ENCODE peak calls at places on chromosome 2, in four cellular contexts. Y is thoracic aorta, T is heart left ventricle, G is upper lobe of right lung. Z is an unnamed sample.

GRCh38 chr2:17635007-17635406 is 94.5 kb downstream of the VSNL1 start:
- DNase-seq in Y (no peak), T (no peak), G (no peak), Z (no peak)

GRCh38 chr2:226158229-226158628 is 641.4 kb downstream of the IRS1 start:
- DNase-seq in Y (no peak), T (no peak), G (no peak), Z (no peak)

GRCh38 chr2:157836531-157836930 is 39.6 kb downstream of the ACVR1 start:
- DNase-seq in Y (no peak), T (no peak), G (no peak), Z (no peak)

GRCh38 chr2:151882786-151883445 is 54.7 kb upstream of the ARL5A start:
- DNase-seq in Y (no peak), T (no peak), G (no peak), Z (no peak)

GRCh38 chr2:151827564-151828142 is 568 bp downstream of the ARL5A start:
- DNase-seq in Y (no peak), T (peak; percentile 55), G (no peak), Z (no peak)

GRCh38 chr2:69715964-69716363 is 26.0 kb upstream of the ANXA4 start:
- DNase-seq in Y (no peak), T (no peak), G (no peak), Z (no peak)

GRCh38 chr2:24711881-24712280 is 81.3 kb downstream of the PTRHD1 start:
- DNase-seq in Y (no peak), T (no peak), G (no peak), Z (no peak)

GRCh38 chr2:36482576-36483214 is 115.3 kb downstream of the FEZ2 start:
- DNase-seq in Y (no peak), T (no peak), G (no peak), Z (no peak)

GRCh38 chr2:42046819-42047487 is 868 bp upstream of the PKDCC start:
- DNase-seq in Y (no peak), T (peak; percentile 70), G (no peak), Z (no peak)

GRCh38 chr2:216693414-216694100 is 1.8 kb downstream of the IGFBP5 start:
- DNase-seq in Y (no peak), T (no peak), G (no peak), Z (no peak)

GRCh38 chr2:216689397-216689796 is 6.0 kb downstream of the IGFBP5 start:
- DNase-seq in Y (no peak), T (no peak), G (peak; percentile 29), Z (no peak)

GRCh38 chr2:216690451-216691209 is 4.7 kb downstream of the IGFBP5 start:
- DNase-seq in Y (peak; percentile 63), T (no peak), G (no peak), Z (peak; percentile 93)

GRCh38 chr2:216692636-216693413 is 2.5 kb downstream of the IGFBP5 start:
- DNase-seq in Y (peak; percentile 54), T (peak; percentile 90), G (peak; percentile 74), Z (peak; percentile 93)

DNA sequence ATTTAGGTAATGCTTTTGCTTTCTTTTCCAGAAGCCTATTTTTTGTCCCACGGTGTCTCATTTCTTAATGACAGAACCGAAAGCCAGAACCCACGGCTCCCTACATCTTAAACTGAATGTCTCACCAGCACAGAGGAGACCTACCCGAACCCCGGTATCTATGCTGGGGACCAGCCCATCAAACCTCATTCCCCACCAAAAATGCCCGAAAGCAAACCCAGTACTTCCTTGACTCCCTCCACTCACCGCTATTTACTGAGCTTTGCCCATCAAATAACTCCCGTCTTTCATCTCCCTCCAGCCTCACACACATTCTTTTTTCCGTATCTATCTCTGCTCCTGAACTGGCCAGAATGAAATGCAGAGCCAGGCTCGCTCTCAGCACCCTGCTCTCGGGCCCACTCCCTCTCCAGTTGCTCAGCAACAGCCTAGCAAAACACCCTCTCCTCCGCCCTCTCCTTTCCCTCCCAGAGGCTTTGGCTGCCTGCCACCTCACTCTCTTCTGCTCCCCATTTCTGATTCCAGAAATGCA is 4.1 kb downstream of the IGFBP5 start:
- DNase-seq in Y (peak; percentile 69), T (peak; percentile 83), G (peak; percentile 75), Z (peak; percentile 94)
- H3K27ac ChIP-seq in Y (peak overlapping the region; percentile 92), T (peak overlapping the region; percentile 88), G (peak overlapping the region; percentile 84), Z (peak overlapping the region; percentile 89)

DNA sequence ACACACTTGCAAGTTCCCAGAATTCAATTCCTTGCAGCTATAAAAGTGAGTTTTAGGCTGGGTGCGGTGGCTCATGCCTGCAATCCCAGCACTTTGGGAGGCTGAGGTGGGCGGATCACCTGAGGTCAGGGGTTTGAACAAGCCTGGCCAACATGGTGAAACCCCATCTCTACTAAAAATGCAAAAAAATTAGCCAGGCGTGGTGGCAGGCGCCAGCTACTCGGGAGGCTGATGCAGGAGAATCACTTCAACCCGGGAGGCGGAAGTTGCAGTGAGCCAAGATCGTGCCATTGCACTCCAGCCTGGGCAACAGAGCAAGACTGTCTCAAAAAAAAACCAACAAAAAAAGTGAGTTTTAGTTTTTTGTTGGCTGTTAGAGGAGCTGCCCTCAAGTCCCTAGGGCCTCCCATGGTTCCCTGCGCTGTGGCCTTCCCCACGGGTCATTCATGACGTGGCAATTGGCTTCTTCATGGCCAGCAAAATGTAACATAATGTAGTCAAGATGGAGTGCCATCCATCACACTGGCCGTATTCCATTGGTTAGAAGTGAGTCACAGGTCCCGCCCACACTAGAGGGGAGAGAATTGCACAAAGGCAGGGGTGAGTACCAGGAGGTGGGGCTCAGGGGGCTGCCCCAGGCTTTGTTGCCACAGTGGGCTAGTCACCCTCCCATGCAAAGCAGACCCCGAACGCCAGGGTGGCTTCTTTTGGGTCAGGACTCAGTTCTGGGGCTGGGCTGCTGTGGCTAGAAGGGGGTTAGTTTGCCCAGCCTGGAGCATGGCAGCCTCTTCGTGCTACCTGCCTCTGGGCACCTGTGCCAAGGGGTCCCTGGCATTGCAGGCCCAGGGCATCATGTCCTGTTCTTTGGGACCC is 37.7 kb upstream of the INHBB start:
- DNase-seq in Y (no peak), T (no peak), G (peak; percentile 57), Z (peak; percentile 59)
- H3K4me3 ChIP-seq in Y (no peak overlapping the region), T (no peak overlapping the region), G (no peak overlapping the region), Z (no peak overlapping the region)

GRCh38 chr2:230475143-230475542 is 59.1 kb downstream of the SP100 start:
- DNase-seq in Y (no peak), T (no peak), G (no peak), Z (no peak)

GRCh38 chr2:230472619-230473018 is 56.6 kb downstream of the SP100 start:
- DNase-seq in Y (no peak), T (no peak), G (no peak), Z (no peak)

GRCh38 chr2:230471074-230471473 is 55.1 kb downstream of the SP100 start:
- DNase-seq in Y (no peak), T (no peak), G (no peak), Z (no peak)

GRCh38 chr2:230473378-230473777 is 57.4 kb downstream of the SP100 start:
- DNase-seq in Y (no peak), T (no peak), G (no peak), Z (no peak)
- H3K27ac ChIP-seq in Y (no peak overlapping the region), T (no peak overlapping the region), G (no peak overlapping the region), Z (no peak overlapping the region)

GRCh38 chr2:38751847-38752410 is 768 bp upstream of the SRSF7 start:
- DNase-seq in Y (no peak), T (no peak), G (no peak), Z (no peak)
- H3K4me3 ChIP-seq in Y (peak overlapping the region; percentile 93), T (peak overlapping the region; percentile 82), G (peak overlapping the region; percentile 82), Z (peak overlapping the region; percentile 99)

GRCh38 chr2:43154685-43155084 is 71.7 kb downstream of the ZFP36L2 start:
- DNase-seq in Y (no peak), T (no peak), G (no peak), Z (no peak)
- H3K27ac ChIP-seq in Y (no peak overlapping the region), T (no peak overlapping the region), G (no peak overlapping the region), Z (no peak overlapping the region)

GRCh38 chr2:233421091-233421816 is 67.0 kb downstream of the DGKD start:
- DNase-seq in Y (no peak), T (no peak), G (peak; percentile 48), Z (no peak)
- H3K4me3 ChIP-seq in Y (peak overlapping the region; percentile 65), T (peak overlapping the region; percentile 64), G (no peak overlapping the region), Z (peak overlapping the region; percentile 27)

GRCh38 chr2:96536445-96537065 is at the start of gene ARID5A:
- DNase-seq in Y (peak; percentile 84), T (peak; percentile 97), G (peak; percentile 98), Z (peak; percentile 93)

GRCh38 chr2:96534131-96534530 is 2.4 kb upstream of the ARID5A start:
- DNase-seq in Y (no peak), T (no peak), G (no peak), Z (no peak)

GRCh38 chr2:96533292-96534073 is 3.1 kb upstream of the ARID5A start:
- DNase-seq in Y (peak; percentile 87), T (peak; percentile 84), G (peak; percentile 83), Z (peak; percentile 97)

GRCh38 chr2:96534701-96535181 is 1.8 kb upstream of the ARID5A start:
- DNase-seq in Y (no peak), T (peak; percentile 47), G (peak; percentile 18), Z (no peak)

GRCh38 chr2:96535331-96535730 is 1.2 kb upstream of the ARID5A start:
- DNase-seq in Y (no peak), T (no peak), G (peak; percentile 26), Z (no peak)
- H3K27ac ChIP-seq in Y (peak overlapping the region; percentile 94), T (peak overlapping the region; percentile 98), G (no peak overlapping the region), Z (peak overlapping the region; percentile 94)

GRCh38 chr2:120613742-120614481 is 121.8 kb upstream of the GLI2 start:
- DNase-seq in Y (no peak), T (peak; percentile 33), G (no peak), Z (no peak)
- H3K4me3 ChIP-seq in Y (peak overlapping the region; percentile 41), T (no peak overlapping the region), G (no peak overlapping the region), Z (no peak overlapping the region)

Z was measured in coronary artery.